ENCODE peak calls at places on chromosomes 2 and 18, in seven cellular contexts. G is H1; J is A549; Q is MM.1S; L is thoracic aorta; S is effector memory CD4-positive, alpha-beta T cell; Z is breast epithelium. T is an unnamed sample. For H3K4me1, the result is how much of the 10 kb centered on the place peaks cover.

GRCh38 chr2:226791487-226792081 is 8.0 kb downstream of the IRS1 start:
- DNase-seq in G (peak), L (peak), S (peak), J (peak), Q (peak), Z (peak), T (peak)

GRCh38 chr2:8171608-8172007 is 510.2 kb upstream of the ID2 start:
- DNase-seq in L (no peak), G (no peak), Z (no peak), S (no peak), J (no peak), Q (no peak), T (no peak)

GRCh38 chr2:36701391-36701795 is 4.9 kb downstream of the VIT start:
- DNase-seq in Z (no peak), G (peak), J (no peak), Q (no peak), L (no peak), S (no peak), T (no peak)

GRCh38 chr18:79942211-79942610 is 9.2 kb downstream of the SLC66A2 start:
- DNase-seq in Q (no peak), S (no peak), J (no peak), L (no peak), Z (peak), G (no peak), T (no peak)

GRCh38 chr2:40039543-40039942 is 260.5 kb upstream of the THUMPD2 start:
- DNase-seq in G (no peak), Q (no peak), S (no peak), J (no peak), Z (no peak), L (no peak), T (no peak)

GRCh38 chr2:49189512-49190225 is 35.4 kb upstream of the FSHR start:
- DNase-seq in S (no peak), L (no peak), Q (no peak), J (no peak), G (no peak), Z (no peak), T (no peak)

GRCh38 chr18:42336139-42336538 is 381.1 kb downstream of the PIK3C3 start:
- DNase-seq in Q (no peak), J (no peak), S (no peak), G (no peak), L (no peak), Z (no peak), T (no peak)

GRCh38 chr2:148244593-148245292 is 223.9 kb downstream of the MBD5 start:
- DNase-seq in S (no peak), L (no peak), J (peak), Q (no peak), Z (no peak), G (no peak), T (no peak)

GRCh38 chr2:39696072-39696471 is 30.4 kb downstream of the TMEM178A start:
- DNase-seq in S (no peak), L (no peak), Z (no peak), J (peak), Q (no peak), G (no peak), T (no peak)

DNA sequence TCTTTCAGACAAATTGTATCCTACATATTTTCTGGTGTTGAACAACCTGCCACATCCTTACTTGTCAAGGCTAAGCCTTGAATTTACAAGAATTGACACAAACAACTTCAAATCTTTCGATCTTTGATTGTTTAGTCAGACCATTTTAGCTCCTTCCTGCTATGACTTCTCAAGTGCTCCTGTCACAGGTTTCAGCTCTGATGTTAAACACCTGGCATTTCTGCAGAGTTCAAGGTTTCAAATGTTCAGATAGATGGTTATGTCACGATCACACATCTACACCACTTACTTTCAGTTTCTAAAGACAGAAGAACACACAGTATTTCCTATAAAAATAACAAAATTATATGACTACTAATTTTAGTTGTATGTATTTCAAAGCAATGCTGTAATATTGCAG is 84.0 kb downstream of the RND3 start:
- DNase-seq in Q (peak), Z (no peak), G (no peak), J (no peak), S (no peak), L (no peak), T (no peak)
- H3K4me1 ChIP-seq in Q (under half), Z (under half), G (under half), J (under half), S (under half), L (under half), T (under half)

DNA sequence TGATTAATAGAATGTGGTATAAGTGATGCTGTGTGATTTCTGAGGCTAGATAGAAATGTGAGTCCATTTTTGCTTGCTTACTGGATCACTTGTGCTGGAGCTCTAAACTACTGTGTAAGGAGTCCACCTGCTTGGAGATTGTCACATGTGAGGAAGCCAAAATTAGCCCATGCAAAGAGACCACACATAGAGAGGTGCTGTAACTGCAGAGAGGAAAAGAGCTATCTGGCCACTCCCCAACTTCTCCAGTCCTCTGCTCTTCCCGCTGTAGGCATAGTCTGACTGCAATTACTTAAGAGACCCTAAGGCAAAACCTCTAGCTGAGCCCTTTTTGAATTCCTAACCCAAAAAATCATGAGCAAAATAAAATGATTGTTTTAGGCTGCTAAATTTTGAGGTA is 120.6 kb upstream of the FBXO11 start:
- DNase-seq in G (no peak), Z (no peak), J (no peak), L (no peak), S (no peak), Q (no peak), T (no peak)
- H3K4me1 ChIP-seq in G (under half), Z (under half), J (under half), L (under half), S (under half), Q (under half), T (under half)

DNA sequence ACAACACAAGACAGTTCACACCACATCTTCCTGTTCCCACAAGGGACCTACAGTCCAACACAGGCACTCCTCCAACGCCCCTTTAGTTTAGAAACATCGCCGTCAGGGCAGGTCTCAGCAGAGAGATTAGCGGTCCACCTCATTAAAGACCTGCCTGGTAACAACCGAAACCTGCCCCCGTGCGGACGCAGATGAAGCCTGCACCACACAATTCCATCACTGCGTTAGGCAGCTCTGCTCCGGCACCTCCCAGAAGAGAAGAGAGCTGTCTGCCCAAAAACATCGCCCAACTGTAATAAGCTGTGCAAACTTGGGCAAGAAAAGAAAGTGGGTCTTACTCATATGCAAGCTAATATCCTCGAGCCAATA is 32.7 kb downstream of the ZNF516 start:
- DNase-seq in J (no peak), G (peak), Q (no peak), S (no peak), L (no peak), Z (no peak), T (no peak)
- H3K4me1 ChIP-seq in J (under half), G (under half), Q (under half), S (under half), L (under half), Z (under half), T (under half)

GRCh38 chr18:56112984-56113383 is 525.0 kb upstream of the TCF4 start:
- DNase-seq in S (no peak), J (no peak), Z (no peak), G (no peak), L (no peak), Q (no peak), T (no peak)
- H3K4me1 ChIP-seq in S (under half), J (under half), Z (under half), G (under half), L (under half), Q (under half), T (under half)

DNA sequence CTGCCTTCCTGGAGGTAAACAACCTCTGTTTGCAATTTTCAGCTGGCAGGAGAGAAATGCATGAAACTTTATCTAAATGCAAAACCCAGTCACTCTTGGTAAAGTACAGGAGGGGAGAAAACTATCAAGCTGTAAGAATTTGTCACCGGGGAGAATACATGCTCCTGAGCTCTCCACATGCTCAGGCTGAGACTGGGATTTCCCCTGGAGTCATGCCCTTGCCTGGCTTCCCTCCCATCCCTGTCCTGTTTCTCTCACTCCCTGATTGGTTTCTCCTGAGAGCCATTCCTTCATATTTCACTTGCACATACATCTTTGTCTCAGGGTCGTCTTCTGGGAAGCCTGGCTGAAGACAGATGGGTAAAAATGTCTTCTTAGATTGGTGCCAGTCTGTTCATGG is 52.9 kb upstream of the SPATS2L start:
- DNase-seq in Z (no peak), Q (no peak), G (no peak), S (no peak), L (no peak), J (no peak), T (no peak)
- H3K4me1 ChIP-seq in Z (under half), Q (under half), G (under half), S (under half), L (under half), J (under half), T (under half)

GRCh38 chr2:196168181-196168580 is 3.2 kb downstream of the STK17B start:
- DNase-seq in J (peak), S (no peak), Z (no peak), Q (no peak), L (no peak), G (no peak), T (no peak)
- H3K4me1 ChIP-seq in J (under half), S (under half), Z (under half), Q (under half), L (under half), G (under half), T (under half)

GRCh38 chr2:10124538-10125045 is 2.1 kb downstream of the RRM2 start:
- DNase-seq in Q (peak), S (peak), L (no peak), J (peak), G (no peak), Z (no peak), T (no peak)
- H3K4me1 ChIP-seq in Q (under half), S (under half), L (under half), J (under half), G (under half), Z (under half), T (under half)

GRCh38 chr2:55048514-55048924 is 1.7 kb downstream of the RTN4 start:
- DNase-seq in Q (peak), L (no peak), S (no peak), Z (no peak), J (peak), G (no peak), T (no peak)
- H3K4me1 ChIP-seq in Q (under half), L (under half), S (under half), Z (under half), J (half or more), G (under half), T (under half)

GRCh38 chr2:20617081-20617575 is 33.8 kb downstream of the HS1BP3 start:
- DNase-seq in J (no peak), S (no peak), Z (peak), G (peak), L (no peak), Q (no peak), T (no peak)
- H3K4me1 ChIP-seq in J (under half), S (under half), Z (under half), G (under half), L (half or more), Q (under half), T (half or more)